ENCODE peak calls at places on chromosomes 11 and 22, in four cellular contexts. J is CD4-positive, CD25-positive, alpha-beta regulatory T cell; I is psoas muscle; R is epithelial cell of esophagus. Q is an unnamed sample.

GRCh38 chr22:46842606-46843005 is 80.2 kb downstream of the TBC1D22A start:
- DNase-seq in J (no peak), I (peak), R (peak), Q (no peak)

GRCh38 chr11:113296016-113296415 is 18.4 kb upstream of the TTC12 start:
- DNase-seq in R (no peak), J (no peak), I (no peak), Q (no peak)

GRCh38 chr11:33319965-33320813 is 63.0 kb downstream of the HIPK3 start:
- DNase-seq in J (no peak), R (no peak), I (no peak), Q (no peak)

GRCh38 chr11:45609337-45609736 is 56.1 kb downstream of the CHST1 start:
- DNase-seq in J (no peak), R (no peak), I (no peak), Q (no peak)

GRCh38 chr11:118524356-118524755 is 2.9 kb upstream of the TTC36 start:
- DNase-seq in R (no peak), I (no peak), J (no peak), Q (no peak)

GRCh38 chr11:75186999-75187398 is 36.1 kb downstream of the SLCO2B1 start:
- DNase-seq in J (no peak), I (no peak), R (no peak), Q (no peak)

GRCh38 chr11:15602779-15603178 is 488.1 kb downstream of the INSC start:
- DNase-seq in J (no peak), R (no peak), I (no peak), Q (no peak)

GRCh38 chr11:33976351-33977199 is 75.0 kb upstream of the CAPRIN1 start:
- DNase-seq in I (no peak), J (no peak), R (no peak), Q (no peak)

GRCh38 chr11:63866211-63866610 is 27.3 kb downstream of the MARK2 start:
- DNase-seq in J (peak), R (peak), I (peak), Q (peak)

GRCh38 chr11:123640677-123641494 is 13.5 kb downstream of the SCN3B start:
- DNase-seq in J (peak), R (peak), I (peak), Q (no peak)

GRCh38 chr11:125165664-125166346 is 1.3 kb downstream of the PKNOX2 start:
- DNase-seq in J (no peak), R (no peak), I (no peak), Q (no peak)

GRCh38 chr22:22428222-22429098 is 80.1 kb downstream of the ZNF280B start:
- DNase-seq in J (no peak), R (no peak), I (no peak), Q (no peak)

GRCh38 chr22:48428556-48429371 is 1398.9 kb downstream of the BRD1 start:
- DNase-seq in R (no peak), J (no peak), I (no peak), Q (no peak)

GRCh38 chr11:112481893-112482292 is 221.2 kb upstream of the PLET1 start:
- DNase-seq in I (no peak), R (no peak), J (no peak), Q (no peak)

GRCh38 chr11:33449798-33450197 is 192.6 kb downstream of the HIPK3 start:
- DNase-seq in I (no peak), J (no peak), R (no peak), Q (no peak)

GRCh38 chr11:65330544-65330943 is 3.1 kb upstream of the DPF2 start:
- DNase-seq in J (no peak), I (no peak), R (no peak), Q (no peak)

GRCh38 chr22:42430486-42431125 is 1.6 kb downstream of the NFAM1 start:
- DNase-seq in I (no peak), R (no peak), J (no peak), Q (no peak)
- H3K4me3 ChIP-seq in I (no peak), R (no peak), J (no peak), Q (no peak)

GRCh38 chr11:94771390-94771789 is 3.2 kb downstream of the AMOTL1 start:
- DNase-seq in I (no peak), R (no peak), J (no peak), Q (no peak)
- H3K4me3 ChIP-seq in I (peak), R (no peak), J (no peak), Q (no peak)

DNA sequence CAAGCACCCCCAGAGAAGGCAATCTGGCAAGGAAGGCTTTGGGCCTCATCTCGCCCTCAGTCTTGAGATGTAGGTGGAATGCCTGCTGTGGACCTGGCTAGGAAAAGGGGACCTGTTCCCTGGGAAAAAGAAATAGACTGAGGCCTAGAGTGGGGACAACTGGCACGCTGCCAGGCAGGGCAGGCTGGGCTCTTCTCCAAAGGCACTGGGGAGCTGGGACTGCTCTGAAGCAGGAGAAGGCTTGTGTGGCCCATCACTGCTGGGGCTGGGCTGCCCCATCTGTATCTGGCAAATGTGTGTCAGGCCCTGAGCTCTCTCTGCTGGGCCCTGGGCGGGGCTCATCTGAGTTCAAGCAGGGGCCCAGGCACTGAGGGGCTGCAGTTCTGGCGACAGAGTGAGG is 32.9 kb downstream of the ARVCF start:
- DNase-seq in R (no peak), I (peak), J (no peak), Q (no peak)
- H3K4me3 ChIP-seq in R (no peak), I (no peak), J (no peak), Q (no peak)

GRCh38 chr11:61277973-61278565 is 17.0 kb downstream of the VWCE start:
- DNase-seq in I (no peak), J (no peak), R (no peak), Q (no peak)
- H3K4me3 ChIP-seq in I (no peak), J (no peak), R (no peak), Q (no peak)

GRCh38 chr11:121456816-121457431 is 4.2 kb upstream of the SORL1-AS1 start:
- DNase-seq in I (no peak), J (no peak), R (no peak), Q (no peak)
- H3K4me3 ChIP-seq in I (no peak), J (peak), R (no peak), Q (no peak)

DNA sequence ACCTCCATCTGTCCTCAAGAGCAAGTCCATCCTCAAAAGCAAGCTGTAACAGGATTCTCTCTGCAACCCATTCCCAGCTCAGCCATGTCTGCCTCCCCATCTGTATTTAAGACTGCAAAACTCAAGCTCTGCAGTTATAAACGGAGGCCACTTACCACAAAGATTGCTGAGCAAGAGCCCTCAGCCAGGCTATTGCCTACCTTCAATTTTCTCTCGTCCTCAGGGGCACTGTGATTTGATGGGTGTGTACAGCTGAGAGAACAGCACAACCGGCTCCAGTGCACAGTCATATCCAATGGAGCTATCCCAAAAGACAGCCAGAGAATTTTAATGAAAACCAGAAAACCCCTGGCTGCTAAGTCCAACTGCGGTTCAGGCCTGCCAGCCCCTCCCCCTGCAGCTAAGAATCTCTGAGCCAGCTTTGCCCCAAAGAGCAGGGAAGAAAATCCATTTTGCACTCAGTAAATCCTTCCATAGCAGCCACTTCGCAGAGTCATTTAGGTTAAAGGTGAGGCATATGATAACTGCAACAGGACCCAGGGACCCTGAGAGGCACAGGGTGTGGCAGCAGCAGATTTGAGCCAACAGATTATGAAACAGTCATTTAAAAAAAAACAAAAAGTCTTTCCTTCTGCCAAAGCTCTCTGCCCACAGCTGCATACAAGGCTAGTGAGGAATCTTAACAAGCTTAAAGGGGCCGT is 37.6 kb downstream of the RAB30 start:
- DNase-seq in J (no peak), R (peak), I (peak), Q (peak)
- H3K4me3 ChIP-seq in J (no peak), R (peak), I (peak), Q (peak)

GRCh38 chr22:38835888-38836301 is 7.9 kb downstream of the NPTXR start:
- DNase-seq in R (no peak), I (no peak), J (no peak), Q (peak)
- H3K4me3 ChIP-seq in R (no peak), I (no peak), J (no peak), Q (no peak)

DNA sequence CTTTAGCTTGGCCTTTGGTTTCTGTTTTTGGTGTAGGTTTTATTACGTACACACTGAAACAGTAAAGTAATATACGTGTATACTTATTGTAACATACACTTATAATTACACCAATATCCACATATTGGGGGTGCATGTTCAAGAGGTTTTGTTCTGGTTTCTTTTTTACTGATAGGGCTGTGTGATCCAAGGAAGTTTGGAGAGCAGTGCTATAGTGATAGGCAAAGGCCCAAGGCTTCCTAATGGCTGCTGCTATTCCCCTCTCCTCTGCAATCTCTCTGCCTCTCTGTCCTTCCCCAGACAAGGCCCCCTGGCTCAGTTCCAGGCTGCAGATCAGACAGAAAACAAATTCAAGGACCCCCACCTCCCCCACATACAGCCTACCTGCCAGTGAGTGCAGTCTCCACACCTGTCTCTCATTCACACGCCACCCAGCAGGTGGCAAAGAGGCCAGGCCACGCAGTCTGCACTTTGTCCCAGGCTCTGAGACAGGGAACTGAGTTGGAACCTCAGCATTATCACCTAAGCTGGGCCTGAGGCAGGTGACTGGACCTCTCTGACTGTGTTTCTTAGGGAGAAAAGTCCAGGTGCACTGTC is 15.1 kb downstream of the TMEM184B start:
- DNase-seq in R (no peak), J (no peak), I (no peak), Q (no peak)
- H3K4me3 ChIP-seq in R (no peak), J (no peak), I (peak), Q (no peak)

DNA sequence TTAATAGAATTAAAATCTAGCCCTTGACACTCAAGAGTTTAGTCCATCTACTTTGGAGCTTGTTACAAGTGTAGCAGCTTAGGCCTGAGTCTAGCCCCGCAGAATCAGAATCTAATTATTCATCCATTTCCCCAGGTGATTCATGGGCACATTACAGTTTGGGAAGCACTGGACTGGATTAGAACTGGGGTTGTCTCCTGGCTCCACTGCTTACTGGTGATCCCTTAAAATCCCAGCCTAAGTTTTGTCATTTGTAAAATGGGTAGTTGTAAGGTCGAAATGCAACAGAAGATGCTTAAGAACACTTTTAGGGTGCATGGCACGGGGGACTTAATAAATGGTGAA is 1.3 kb downstream of the STX3 start:
- DNase-seq in J (no peak), R (peak), I (no peak), Q (no peak)
- H3K4me3 ChIP-seq in J (no peak), R (peak), I (peak), Q (peak)